ENCODE peak calls at places on chromosomes 2 and 18, in four cellular contexts. A, S, C and K are unnamed samples.

GRCh38 chr2:201984333-201984732 is 49.3 kb upstream of the FZD7 start:
- DNase-seq in C (no peak), S (no peak), A (no peak), K (no peak)

GRCh38 chr18:8762968-8763367 is 57.6 kb downstream of the MTCL1 start:
- DNase-seq in C (no peak), A (no peak), S (no peak), K (no peak)

GRCh38 chr2:209876211-209876610 is 104.6 kb downstream of the UNC80 start:
- DNase-seq in S (no peak), C (no peak), A (no peak), K (no peak)

GRCh38 chr2:232219496-232219870 is 159.1 kb upstream of the ALPP start:
- DNase-seq in C (peak; percentile 53), A (no peak), S (no peak), K (no peak)

GRCh38 chr18:25279556-25279955 is 72.4 kb downstream of the ZNF521 start:
- DNase-seq in S (no peak), A (no peak), C (no peak), K (no peak)

GRCh38 chr2:10868465-10869314 is 43.0 kb upstream of the KCNF1 start:
- DNase-seq in S (no peak), C (no peak), A (no peak), K (no peak)

GRCh38 chr18:8279348-8279747 is 329.9 kb upstream of the RAB12 start:
- DNase-seq in C (no peak), S (no peak), A (no peak), K (no peak)

GRCh38 chr2:231563378-231563961 is 29.2 kb upstream of the TEX44 start:
- DNase-seq in C (peak; percentile 77), S (peak; percentile 27), A (peak; percentile 47), K (no peak)

GRCh38 chr18:8904316-8904715 is 198.2 kb upstream of the NDUFV2 start:
- DNase-seq in C (no peak), A (no peak), S (no peak), K (no peak)